ENCODE peak calls at places on chromosomes 1 and 21, in five cellular contexts. Y, I, V, N and E are unnamed samples.

GRCh38 chr1:117084231-117084630 is 24.1 kb downstream of the TTF2 start:
- DNase-seq in Y (no peak), I (no peak), V (no peak), N (no peak), E (no peak)

GRCh38 chr1:18907021-18907913 is 4.9 kb upstream of the ALDH4A1 start:
- DNase-seq in Y (peak; percentile 45), I (peak; percentile 65), V (peak; percentile 77), N (peak; percentile 77), E (peak; percentile 53)

GRCh38 chr1:205840524-205840923 is 9.4 kb downstream of the PM20D1 start:
- DNase-seq in Y (no peak), I (no peak), V (no peak), N (no peak), E (no peak)

GRCh38 chr1:25718738-25719137 is 81.3 kb upstream of the SELENON start:
- DNase-seq in Y (no peak), I (peak; percentile 39), V (no peak), N (no peak), E (no peak)

GRCh38 chr1:205983925-205984725 is 19.1 kb downstream of the RAB7B start:
- DNase-seq in Y (peak; percentile 61), I (peak; percentile 63), V (no peak), N (peak; percentile 86), E (peak; percentile 51)

GRCh38 chr1:195981448-195982139 is 626.6 kb downstream of the KCNT2 start:
- DNase-seq in Y (no peak), I (peak; percentile 5), V (no peak), N (no peak), E (no peak)

GRCh38 chr1:177439301-177439700 is 268.5 kb downstream of the BRINP2 start:
- DNase-seq in Y (no peak), I (no peak), V (no peak), N (no peak), E (no peak)

GRCh38 chr21:43923391-43923790 is 58.4 kb downstream of the AGPAT3 start:
- DNase-seq in Y (peak; percentile 8), I (peak; percentile 43), V (no peak), N (no peak), E (peak; percentile 35)

GRCh38 chr1:157105988-157106812 is 6.6 kb upstream of the ETV3L start:
- DNase-seq in Y (no peak), I (peak; percentile 90), V (peak; percentile 65), N (no peak), E (peak; percentile 79)

GRCh38 chr1:79128726-79129125 is 122.2 kb upstream of the ADGRL4 start:
- DNase-seq in Y (no peak), I (peak; percentile 91), V (no peak), N (no peak), E (peak; percentile 80)

GRCh38 chr1:30478288-30478687 is 245.1 kb downstream of the MATN1 start:
- DNase-seq in Y (no peak), I (no peak), V (no peak), N (no peak), E (no peak)

GRCh38 chr21:29296452-29296851 is 2.3 kb upstream of the BACH1 start:
- DNase-seq in Y (no peak), I (no peak), V (no peak), N (no peak), E (no peak)

GRCh38 chr21:37915941-37916794 is at the start of gene KCNJ6:
- DNase-seq in Y (peak; percentile 70), I (peak; percentile 38), V (no peak), N (peak; percentile 94), E (peak; percentile 53)

GRCh38 chr1:205677152-205677551 is 3.2 kb downstream of the SLC45A3 start:
- DNase-seq in Y (no peak), I (no peak), V (no peak), N (no peak), E (no peak)

GRCh38 chr21:43971201-43971991 is 40.7 kb upstream of the TRAPPC10 start:
- DNase-seq in Y (no peak), I (no peak), V (no peak), N (no peak), E (no peak)

GRCh38 chr1:193103759-193104495 is 1.3 kb downstream of the GLRX2 start:
- DNase-seq in Y (no peak), I (no peak), V (no peak), N (no peak), E (no peak)

GRCh38 chr1:13761883-13762282 is 61.9 kb downstream of the PRDM2 start:
- DNase-seq in Y (no peak), I (no peak), V (no peak), N (no peak), E (no peak)

GRCh38 chr1:197614916-197615692 is 160.2 kb downstream of the DENND1B start:
- DNase-seq in Y (peak; percentile 59), I (peak; percentile 52), V (no peak), N (peak; percentile 66), E (peak; percentile 52)

GRCh38 chr1:6961289-6961688 is 176.0 kb downstream of the CAMTA1 start:
- DNase-seq in Y (no peak), I (no peak), V (no peak), N (no peak), E (no peak)
- H3K4me3 ChIP-seq in Y (no peak overlapping the region), I (no peak overlapping the region), V (no peak overlapping the region), N (peak overlapping the region; percentile 85), E (no peak overlapping the region)

GRCh38 chr1:89023026-89023425 is 360 bp upstream of the GBP3 start:
- DNase-seq in Y (no peak), I (no peak), V (no peak), N (no peak), E (no peak)
- H3K4me3 ChIP-seq in Y (no peak overlapping the region), I (peak overlapping the region; percentile 90), V (peak overlapping the region; percentile 55), N (no peak overlapping the region), E (peak overlapping the region; percentile 86)

GRCh38 chr1:153779781-153780541 is 4.8 kb downstream of the SLC27A3 start:
- DNase-seq in Y (no peak), I (no peak), V (no peak), N (no peak), E (no peak)

GRCh38 chr1:153777648-153778047 is 2.4 kb downstream of the SLC27A3 start:
- DNase-seq in Y (no peak), I (peak; percentile 49), V (no peak), N (no peak), E (no peak)

GRCh38 chr1:153776971-153777370 is 1.8 kb downstream of the SLC27A3 start:
- DNase-seq in Y (no peak), I (no peak), V (no peak), N (no peak), E (no peak)

GRCh38 chr1:153778824-153779519 is 3.8 kb downstream of the SLC27A3 start:
- DNase-seq in Y (no peak), I (no peak), V (no peak), N (no peak), E (no peak)

GRCh38 chr1:153778051-153778823 is 3.0 kb downstream of the SLC27A3 start:
- DNase-seq in Y (no peak), I (no peak), V (no peak), N (no peak), E (no peak)
- H3K4me3 ChIP-seq in Y (no peak overlapping the region), I (no peak overlapping the region), V (no peak overlapping the region), N (no peak overlapping the region), E (no peak overlapping the region)

GRCh38 chr1:77516106-77516505 is 166.4 kb downstream of the ZZZ3 start:
- DNase-seq in Y (no peak), I (no peak), V (no peak), N (no peak), E (no peak)
- H3K4me3 ChIP-seq in Y (no peak overlapping the region), I (no peak overlapping the region), V (no peak overlapping the region), N (no peak overlapping the region), E (no peak overlapping the region)

GRCh38 chr1:209585197-209585596 is 1.7 kb downstream of the CAMK1G start:
- DNase-seq in Y (no peak), I (no peak), V (no peak), N (no peak), E (no peak)
- H3K4me3 ChIP-seq in Y (peak overlapping the region; percentile 36), I (no peak overlapping the region), V (no peak overlapping the region), N (peak overlapping the region; percentile 56), E (no peak overlapping the region)

DNA sequence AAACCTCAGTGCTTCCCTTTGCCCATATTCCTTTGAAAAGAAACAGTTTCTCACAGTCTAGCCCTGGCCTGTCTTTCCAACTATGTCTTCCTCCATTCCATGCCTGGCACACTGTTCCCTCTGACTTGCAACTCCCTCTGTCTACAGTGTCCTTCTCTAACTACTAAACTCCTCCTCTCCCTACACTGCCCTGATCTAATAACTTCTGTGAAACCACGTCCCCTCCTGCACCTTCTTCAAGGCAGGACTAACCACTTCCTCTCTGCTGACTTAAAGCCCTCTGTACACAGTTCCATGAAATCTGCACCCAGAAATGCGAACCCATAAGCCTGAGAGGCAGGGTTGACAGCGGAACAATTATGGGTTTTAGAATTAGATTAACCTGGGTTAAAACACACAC is 62.2 kb upstream of the ATP1B1 start:
- DNase-seq in Y (no peak), I (no peak), V (no peak), N (no peak), E (no peak)
- H3K4me3 ChIP-seq in Y (no peak overlapping the region), I (no peak overlapping the region), V (no peak overlapping the region), N (no peak overlapping the region), E (no peak overlapping the region)